ENCODE peak calls at places on chromosome 19, in five cellular contexts. L, A, W, D and P are unnamed samples.

GRCh38 chr19:48818234-48818823 is 7.5 kb upstream of the BCAT2 start:
- DNase-seq in A (no peak), D (no peak), W (no peak), L (no peak), P (no peak)

GRCh38 chr19:12065100-12065538 is 588 bp downstream of the ZNF844 start:
- DNase-seq in W (no peak), A (peak; percentile 65), L (peak; percentile 52), D (no peak), P (peak; percentile 42)

GRCh38 chr19:48683349-48683748 is 10.5 kb upstream of the NTN5 start:
- DNase-seq in W (no peak), D (no peak), A (peak; percentile 59), L (no peak), P (no peak)

GRCh38 chr19:32104465-32105235 is 240.8 kb upstream of the ZNF507 start:
- DNase-seq in A (peak; percentile 32), D (no peak), L (peak; percentile 84), W (no peak), P (no peak)

GRCh38 chr19:11539495-11540365 is 1.1 kb downstream of the CNN1 start:
- DNase-seq in D (no peak), W (peak; percentile 89), L (peak; percentile 54), A (peak; percentile 22), P (no peak)

GRCh38 chr19:45423033-45423588 is 606 bp downstream of the ERCC1 start:
- DNase-seq in D (no peak), L (no peak), A (no peak), W (no peak), P (no peak)

GRCh38 chr19:58345558-58345957 is 7.7 kb downstream of the A1BG start:
- DNase-seq in L (peak; percentile 15), D (no peak), A (no peak), W (no peak), P (no peak)

GRCh38 chr19:4234142-4234861 is 5.0 kb downstream of the EBI3 start:
- DNase-seq in L (peak; percentile 34), W (peak; percentile 6), D (no peak), A (no peak), P (no peak)

GRCh38 chr19:42568006-42568405 is 26.7 kb downstream of the CEACAM8 start:
- DNase-seq in D (no peak), L (no peak), W (no peak), A (no peak), P (no peak)

GRCh38 chr19:45774765-45775164 is 5.7 kb upstream of the SIX5 start:
- DNase-seq in A (no peak), W (no peak), D (no peak), L (no peak), P (no peak)

GRCh38 chr19:6022570-6023049 is 44.7 kb upstream of the RANBP3 start:
- DNase-seq in A (no peak), L (no peak), W (no peak), D (no peak), P (no peak)

GRCh38 chr19:31289381-31289880 is 59.8 kb downstream of the TSHZ3 start:
- DNase-seq in W (no peak), L (no peak), D (no peak), A (no peak), P (no peak)

GRCh38 chr19:48934837-48935236 is 1.3 kb downstream of the DHDH start:
- DNase-seq in L (no peak), D (no peak), A (no peak), W (no peak), P (no peak)

GRCh38 chr19:5292843-5293606 is 47.6 kb downstream of the PTPRS start:
- DNase-seq in W (peak; percentile 98), L (peak; percentile 75), A (peak; percentile 70), D (peak; percentile 80), P (no peak)

GRCh38 chr19:10639836-10640235 is 14.3 kb upstream of the ILF3 start:
- DNase-seq in L (no peak), A (no peak), D (no peak), W (no peak), P (no peak)

GRCh38 chr19:18998276-18998675 is 35.0 kb downstream of the SUGP2 start:
- DNase-seq in W (no peak), A (no peak), L (no peak), D (no peak), P (no peak)

GRCh38 chr19:52464798-52465470 is 11.6 kb downstream of the ZNF578 start:
- DNase-seq in W (peak; percentile 48), D (no peak), L (no peak), A (no peak), P (peak; percentile 61)

GRCh38 chr19:19064098-19064722 is 416 bp downstream of the SLC25A42 start:
- DNase-seq in D (no peak), A (no peak), L (no peak), W (no peak), P (no peak)

GRCh38 chr19:4164262-4164661 is 10.8 kb downstream of the CREB3L3 start:
- DNase-seq in D (no peak), A (no peak), W (no peak), L (no peak), P (no peak)

GRCh38 chr19:42965204-42965603 is 28.2 kb upstream of the PSG7 start:
- DNase-seq in L (no peak), D (no peak), W (no peak), A (no peak), P (no peak)

GRCh38 chr19:1213391-1214286 is 8.1 kb downstream of the STK11 start:
- DNase-seq in W (no peak), L (peak; percentile 90), D (no peak), A (peak; percentile 31), P (no peak)

GRCh38 chr19:56829586-56829985 is 10.9 kb downstream of the PEG3 start:
- DNase-seq in L (no peak), W (no peak), D (no peak), A (no peak), P (no peak)

GRCh38 chr19:4229179-4229931 is at the start of gene EBI3:
- DNase-seq in D (no peak), W (peak; percentile 77), A (peak; percentile 38), L (peak; percentile 80), P (no peak)

GRCh38 chr19:16076154-16076957 is at the start of gene TPM4:
- DNase-seq in L (peak; percentile 97), A (peak; percentile 98), D (peak; percentile 86), W (peak; percentile 84), P (peak; percentile 84)

GRCh38 chr19:17424743-17425365 is 5.0 kb downstream of the MVB12A start:
- DNase-seq in L (peak; percentile 66), D (peak; percentile 76), A (no peak), W (peak; percentile 94), P (peak; percentile 41)

GRCh38 chr19:39428309-39429112 is 7.2 kb downstream of the RPS16 start:
- DNase-seq in A (peak; percentile 95), D (peak; percentile 72), W (no peak), L (peak; percentile 98), P (no peak)

GRCh38 chr19:58380037-58380735 is 644 bp downstream of the ZNF837 start:
- DNase-seq in W (no peak), L (no peak), D (no peak), A (no peak), P (no peak)

GRCh38 chr19:13920940-13921744 is 15.1 kb downstream of the CC2D1A start:
- DNase-seq in W (peak; percentile 74), D (no peak), L (peak; percentile 52), A (peak; percentile 48), P (peak; percentile 47)

GRCh38 chr19:34480971-34481821 is at the start of gene WTIP:
- DNase-seq in D (peak; percentile 89), W (no peak), A (peak; percentile 87), L (peak; percentile 87), P (no peak)

GRCh38 chr19:52138614-52139290 is 986 bp downstream of the ZNF616 start:
- DNase-seq in D (no peak), W (peak; percentile 44), L (peak; percentile 37), A (no peak), P (peak; percentile 75)

GRCh38 chr19:28387507-28387906 is 825.4 kb downstream of the UQCRFS1 start:
- DNase-seq in A (no peak), W (no peak), L (no peak), D (no peak), P (no peak)

GRCh38 chr19:28386080-28386869 is 826.7 kb downstream of the UQCRFS1 start:
- DNase-seq in A (no peak), D (no peak), W (no peak), L (no peak), P (peak; percentile 34)

GRCh38 chr19:28393574-28394336 is 819.2 kb downstream of the UQCRFS1 start:
- DNase-seq in A (no peak), L (no peak), W (no peak), D (no peak), P (peak; percentile 79)

GRCh38 chr19:28394705-28395104 is 818.2 kb downstream of the UQCRFS1 start:
- DNase-seq in W (no peak), L (no peak), D (no peak), A (no peak), P (peak; percentile 43)

GRCh38 chr19:28388988-28389387 is 824.0 kb downstream of the UQCRFS1 start:
- DNase-seq in A (no peak), D (no peak), W (no peak), L (no peak), P (no peak)
- H2AFZ ChIP-seq in A (no peak overlapping the region), D (no peak overlapping the region), W (no peak overlapping the region), L (no peak overlapping the region), P (no peak overlapping the region)

GRCh38 chr19:2902590-2903218 is 2.0 kb downstream of the ZNF57 start:
- DNase-seq in L (no peak), A (no peak), D (no peak), W (no peak), P (no peak)
- H3K4me1 ChIP-seq in L (peaks cover 9% of the 10 kb centered on the region), A (no peaks in the 10 kb centered on the region), D (peaks cover 3% of the 10 kb centered on the region), W (peaks cover 6% of the 10 kb centered on the region), P (peaks cover 23% of the 10 kb centered on the region)

DNA sequence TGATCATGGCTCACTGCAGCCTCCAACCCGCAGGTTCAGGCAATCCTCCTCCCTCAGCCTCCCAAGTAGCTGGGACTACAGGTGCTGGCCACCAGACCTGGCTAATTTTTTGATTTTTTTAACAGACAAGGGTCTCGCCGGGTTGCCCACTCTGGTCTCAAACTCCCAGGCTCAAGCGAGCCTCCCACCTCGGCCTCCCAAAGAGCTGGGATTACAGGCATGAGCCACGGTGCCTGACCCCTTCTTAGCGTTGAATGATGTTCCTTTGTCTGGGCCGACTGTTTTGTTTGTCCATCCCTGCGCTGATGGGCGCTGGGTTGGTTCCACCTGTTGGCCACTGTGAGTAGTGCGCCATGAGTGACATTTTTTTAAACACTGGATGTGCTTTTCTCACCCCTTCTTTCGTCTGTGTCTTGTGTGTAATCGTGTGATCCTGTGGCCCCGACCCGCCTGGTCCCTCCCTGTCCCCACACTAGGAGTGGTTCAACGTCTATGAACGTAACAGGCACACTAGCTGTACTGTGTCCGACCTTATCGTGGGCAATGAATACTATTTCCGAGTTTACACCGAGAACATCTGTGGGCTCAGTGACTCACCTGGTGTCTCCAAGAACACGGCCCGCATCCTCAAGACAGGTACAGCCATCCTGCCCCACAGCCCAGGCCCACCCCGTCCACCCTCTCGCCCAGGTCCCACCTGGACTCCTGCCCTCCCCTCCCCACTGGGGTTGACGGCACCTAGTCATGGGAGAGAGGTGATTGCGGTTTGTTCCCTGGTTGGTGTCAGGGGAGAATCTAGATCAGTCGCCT is 15.0 kb upstream of the EMC10 start:
- DNase-seq in L (peak; percentile 68), A (peak; percentile 67), D (peak; percentile 71), W (peak; percentile 78), P (peak; percentile 60)
- H3K9ac ChIP-seq in L (no peak overlapping the region), A (no peak overlapping the region), D (peak overlapping the region; percentile 80), W (peak overlapping the region; percentile 80), P (no peak overlapping the region)

DNA sequence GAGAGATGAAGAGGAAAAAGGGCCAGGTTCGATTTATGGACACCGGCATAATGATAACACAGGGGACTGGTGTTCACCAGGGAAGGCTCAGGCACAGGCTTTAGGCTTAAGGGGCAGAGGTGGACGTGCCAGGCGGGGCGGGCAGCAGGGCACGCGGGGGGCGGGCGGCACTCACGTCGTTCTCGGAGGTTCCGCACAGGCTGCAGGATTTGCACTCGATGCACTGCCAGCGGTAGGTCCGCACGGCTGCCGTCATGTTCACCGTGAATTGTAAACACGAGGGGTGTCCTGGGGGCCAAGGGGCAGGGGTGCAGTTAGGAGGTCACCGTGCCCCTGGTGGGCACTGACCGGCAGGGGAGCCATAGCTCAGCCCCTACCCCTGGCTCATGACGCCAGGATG is 10.6 kb downstream of the DPF1 start:
- DNase-seq in W (no peak), D (no peak), A (no peak), L (no peak), P (no peak)
- H2AFZ ChIP-seq in W (no peak overlapping the region), D (no peak overlapping the region), A (no peak overlapping the region), L (no peak overlapping the region), P (no peak overlapping the region)